ENCODE peak calls at places on chromosomes 4 and X, in ten cellular contexts. One of them, this sample, is unnamed.

GRCh38 chrX:111349098-111349497 is 62.9 kb downstream of the DCX start:
- DNase-seq in SK-N-SH: no peak
- DNase-seq in transverse colon: no peak
- DNase-seq in HepG2: no peak
- DNase-seq in prostate gland: no peak
- DNase-seq in HCT116: no peak
- DNase-seq in breast epithelium: no peak
- DNase-seq in GM23338: no peak
- DNase-seq in K562: no peak
- DNase-seq in Panc1: no peak
- DNase-seq in this sample: no peak

GRCh38 chr4:170589597-170590191 is 499.9 kb upstream of the AADAT start:
- DNase-seq in SK-N-SH: peak; percentile 41
- DNase-seq in transverse colon: no peak
- DNase-seq in HepG2: peak; percentile 36
- DNase-seq in prostate gland: no peak
- DNase-seq in HCT116: peak; percentile 51
- DNase-seq in breast epithelium: no peak
- DNase-seq in GM23338: peak; percentile 63
- DNase-seq in K562: no peak
- DNase-seq in Panc1: peak; percentile 8
- DNase-seq in this sample: no peak

GRCh38 chr4:184955116-184955515 is 63.2 kb upstream of the HELT start:
- DNase-seq in SK-N-SH: no peak
- DNase-seq in transverse colon: no peak
- DNase-seq in HepG2: no peak
- DNase-seq in prostate gland: no peak
- DNase-seq in HCT116: no peak
- DNase-seq in breast epithelium: no peak
- DNase-seq in GM23338: no peak
- DNase-seq in K562: no peak
- DNase-seq in Panc1: no peak
- DNase-seq in this sample: no peak

GRCh38 chr4:151644625-151645024 is 116.2 kb downstream of the GATB start:
- DNase-seq in SK-N-SH: peak; percentile 57
- DNase-seq in transverse colon: no peak
- DNase-seq in HepG2: peak; percentile 44
- DNase-seq in prostate gland: no peak
- DNase-seq in HCT116: peak; percentile 10
- DNase-seq in breast epithelium: no peak
- DNase-seq in GM23338: peak; percentile 81
- DNase-seq in K562: peak; percentile 53
- DNase-seq in Panc1: no peak
- DNase-seq in this sample: no peak

GRCh38 chrX:10078266-10078665 is 78.5 kb upstream of the CLCN4 start:
- DNase-seq in SK-N-SH: no peak
- DNase-seq in transverse colon: no peak
- DNase-seq in HepG2: no peak
- DNase-seq in prostate gland: no peak
- DNase-seq in HCT116: no peak
- DNase-seq in breast epithelium: no peak
- DNase-seq in GM23338: no peak
- DNase-seq in K562: no peak
- DNase-seq in Panc1: no peak
- DNase-seq in this sample: no peak

GRCh38 chr4:141078871-141079270 is 54.4 kb downstream of the RNF150 start:
- DNase-seq in SK-N-SH: no peak
- DNase-seq in transverse colon: no peak
- DNase-seq in HepG2: no peak
- DNase-seq in prostate gland: no peak
- DNase-seq in HCT116: no peak
- DNase-seq in breast epithelium: no peak
- DNase-seq in GM23338: no peak
- DNase-seq in K562: no peak
- DNase-seq in Panc1: no peak
- DNase-seq in this sample: no peak

GRCh38 chr4:76002176-76002575 is 5.1 kb downstream of the CXCL9 start:
- DNase-seq in SK-N-SH: no peak
- DNase-seq in transverse colon: no peak
- DNase-seq in HepG2: no peak
- DNase-seq in prostate gland: no peak
- DNase-seq in HCT116: no peak
- DNase-seq in breast epithelium: no peak
- DNase-seq in GM23338: no peak
- DNase-seq in K562: peak; percentile 42
- DNase-seq in Panc1: no peak
- DNase-seq in this sample: no peak

GRCh38 chrX:22577181-22577580 is 304.5 kb downstream of the CBLL2 start:
- DNase-seq in SK-N-SH: no peak
- DNase-seq in transverse colon: no peak
- DNase-seq in HepG2: no peak
- DNase-seq in prostate gland: no peak
- DNase-seq in HCT116: no peak
- DNase-seq in breast epithelium: no peak
- DNase-seq in GM23338: no peak
- DNase-seq in K562: no peak
- DNase-seq in Panc1: peak; percentile 25
- DNase-seq in this sample: no peak

GRCh38 chr4:182227611-182228010 is 15.6 kb upstream of the TENM3 start:
- DNase-seq in SK-N-SH: no peak
- DNase-seq in transverse colon: no peak
- DNase-seq in HepG2: no peak
- DNase-seq in prostate gland: no peak
- DNase-seq in HCT116: no peak
- DNase-seq in breast epithelium: no peak
- DNase-seq in GM23338: no peak
- DNase-seq in K562: no peak
- DNase-seq in Panc1: no peak
- DNase-seq in this sample: no peak

GRCh38 chrX:125205084-125205917 is 114.4 kb upstream of the TEX13C start:
- DNase-seq in SK-N-SH: peak; percentile 33
- DNase-seq in transverse colon: peak; percentile 12
- DNase-seq in HepG2: no peak
- DNase-seq in prostate gland: peak; percentile 16
- DNase-seq in HCT116: no peak
- DNase-seq in breast epithelium: peak; percentile 23
- DNase-seq in GM23338: peak; percentile 78
- DNase-seq in K562: peak; percentile 10
- DNase-seq in Panc1: no peak
- DNase-seq in this sample: no peak

GRCh38 chrX:50700921-50701320 is 113.1 kb downstream of the SHROOM4 start:
- DNase-seq in SK-N-SH: no peak
- DNase-seq in transverse colon: no peak
- DNase-seq in HepG2: no peak
- DNase-seq in prostate gland: no peak
- DNase-seq in HCT116: no peak
- DNase-seq in breast epithelium: no peak
- DNase-seq in GM23338: peak; percentile 28
- DNase-seq in K562: no peak
- DNase-seq in Panc1: no peak
- DNase-seq in this sample: no peak

GRCh38 chrX:154815274-154815818 is 10.1 kb upstream of the MPP1 start:
- DNase-seq in SK-N-SH: no peak
- DNase-seq in transverse colon: no peak
- DNase-seq in HepG2: no peak
- DNase-seq in prostate gland: no peak
- DNase-seq in HCT116: no peak
- DNase-seq in breast epithelium: no peak
- DNase-seq in GM23338: no peak
- DNase-seq in K562: peak; percentile 36
- DNase-seq in Panc1: no peak
- DNase-seq in this sample: no peak

GRCh38 chr4:6986067-6986780 is 56.9 kb upstream of the TADA2B start:
- DNase-seq in SK-N-SH: peak; percentile 67
- DNase-seq in transverse colon: no peak
- DNase-seq in HepG2: no peak
- DNase-seq in prostate gland: peak; percentile 50
- DNase-seq in HCT116: no peak
- DNase-seq in breast epithelium: peak; percentile 43
- DNase-seq in GM23338: peak; percentile 44
- DNase-seq in K562: peak; percentile 63
- DNase-seq in Panc1: no peak
- DNase-seq in this sample: peak; percentile 69

DNA sequence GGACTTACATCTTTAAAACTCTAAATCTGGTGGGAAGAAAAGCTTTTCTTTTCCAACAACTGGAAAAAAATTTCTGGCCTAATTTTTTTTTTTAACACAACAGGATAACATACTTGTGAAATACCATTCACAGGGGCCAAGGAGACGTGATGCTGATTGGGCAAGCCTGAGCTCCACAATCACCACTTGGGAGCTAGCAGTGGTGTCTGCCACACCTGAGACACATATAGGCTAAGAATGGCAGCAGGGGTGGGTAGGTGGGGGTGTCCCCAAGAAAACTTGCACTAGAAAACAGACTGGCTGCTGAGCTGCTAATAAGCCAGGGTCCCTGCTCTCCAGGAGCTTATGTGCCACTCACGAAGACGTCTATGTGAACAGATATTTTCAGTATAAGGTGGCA is 5.6 kb upstream of the PKD2 start:
- DNase-seq in SK-N-SH: no peak
- DNase-seq in transverse colon: no peak
- DNase-seq in HepG2: no peak
- DNase-seq in prostate gland: no peak
- DNase-seq in HCT116: no peak
- DNase-seq in breast epithelium: no peak
- DNase-seq in GM23338: no peak
- DNase-seq in K562: no peak
- DNase-seq in Panc1: no peak
- DNase-seq in this sample: no peak
- H3K27ac ChIP-seq in SK-N-SH: no peak overlapping the region
- H3K27ac ChIP-seq in transverse colon: no peak overlapping the region
- H3K27ac ChIP-seq in HepG2: no peak overlapping the region
- H3K27ac ChIP-seq in prostate gland: no peak overlapping the region
- H3K27ac ChIP-seq in HCT116: no peak overlapping the region
- H3K27ac ChIP-seq in breast epithelium: peak overlapping the region; percentile 36
- H3K27ac ChIP-seq in GM23338: no peak overlapping the region
- H3K27ac ChIP-seq in K562: no peak overlapping the region
- H3K27ac ChIP-seq in Panc1: no peak overlapping the region
- H3K27ac ChIP-seq in this sample: no peak overlapping the region

GRCh38 chrX:12971282-12972003 is 3.5 kb upstream of the TMSB4X start:
- DNase-seq in SK-N-SH: no peak
- DNase-seq in transverse colon: no peak
- DNase-seq in HepG2: no peak
- DNase-seq in prostate gland: no peak
- DNase-seq in HCT116: no peak
- DNase-seq in breast epithelium: no peak
- DNase-seq in GM23338: no peak
- DNase-seq in K562: no peak
- DNase-seq in Panc1: no peak
- DNase-seq in this sample: no peak
- TF ChIP-seq POLR2AphosphoS5 in SK-N-SH: no peak
- TF ChIP-seq POLR2AphosphoS5 in transverse colon: no peak
- TF ChIP-seq POLR2AphosphoS5 in HepG2: no peak
- TF ChIP-seq POLR2AphosphoS5 in prostate gland: no peak
- TF ChIP-seq POLR2AphosphoS5 in HCT116: no peak
- TF ChIP-seq POLR2AphosphoS5 in breast epithelium: peak; percentile 20
- TF ChIP-seq POLR2AphosphoS5 in GM23338: no peak
- TF ChIP-seq POLR2AphosphoS5 in K562: no peak
- TF ChIP-seq POLR2AphosphoS5 in Panc1: peak; percentile 29
- TF ChIP-seq POLR2AphosphoS5 in this sample: peak; percentile 16

GRCh38 chrX:1713296-1713695 is 98.4 kb downstream of the ASMT start:
- DNase-seq in SK-N-SH: no peak
- DNase-seq in transverse colon: no peak
- DNase-seq in HepG2: no peak
- DNase-seq in prostate gland: no peak
- DNase-seq in HCT116: no peak
- DNase-seq in breast epithelium: no peak
- DNase-seq in GM23338: no peak
- DNase-seq in K562: no peak
- DNase-seq in Panc1: no peak
- DNase-seq in this sample: no peak
- H3K27ac ChIP-seq in SK-N-SH: no peak overlapping the region
- H3K27ac ChIP-seq in transverse colon: no peak overlapping the region
- H3K27ac ChIP-seq in HepG2: no peak overlapping the region
- H3K27ac ChIP-seq in prostate gland: no peak overlapping the region
- H3K27ac ChIP-seq in HCT116: no peak overlapping the region
- H3K27ac ChIP-seq in breast epithelium: no peak overlapping the region
- H3K27ac ChIP-seq in GM23338: no peak overlapping the region
- H3K27ac ChIP-seq in K562: no peak overlapping the region
- H3K27ac ChIP-seq in Panc1: no peak overlapping the region
- H3K27ac ChIP-seq in this sample: no peak overlapping the region

GRCh38 chr4:118953276-118953675 is 64.6 kb downstream of the SYNPO2 start:
- DNase-seq in SK-N-SH: no peak
- DNase-seq in transverse colon: no peak
- DNase-seq in HepG2: no peak
- DNase-seq in prostate gland: no peak
- DNase-seq in HCT116: no peak
- DNase-seq in breast epithelium: no peak
- DNase-seq in GM23338: no peak
- DNase-seq in K562: no peak
- DNase-seq in Panc1: no peak
- DNase-seq in this sample: no peak

GRCh38 chr4:118948545-118949144 is 60.0 kb downstream of the SYNPO2 start:
- DNase-seq in SK-N-SH: no peak
- DNase-seq in transverse colon: no peak
- DNase-seq in HepG2: no peak
- DNase-seq in prostate gland: no peak
- DNase-seq in HCT116: no peak
- DNase-seq in breast epithelium: no peak
- DNase-seq in GM23338: peak; percentile 37
- DNase-seq in K562: no peak
- DNase-seq in Panc1: no peak
- DNase-seq in this sample: no peak

GRCh38 chr4:118950224-118950623 is 61.6 kb downstream of the SYNPO2 start:
- DNase-seq in SK-N-SH: no peak
- DNase-seq in transverse colon: no peak
- DNase-seq in HepG2: no peak
- DNase-seq in prostate gland: no peak
- DNase-seq in HCT116: no peak
- DNase-seq in breast epithelium: no peak
- DNase-seq in GM23338: peak; percentile 27
- DNase-seq in K562: no peak
- DNase-seq in Panc1: no peak
- DNase-seq in this sample: no peak

GRCh38 chr4:118954246-118954645 is 65.6 kb downstream of the SYNPO2 start:
- DNase-seq in SK-N-SH: no peak
- DNase-seq in transverse colon: no peak
- DNase-seq in HepG2: no peak
- DNase-seq in prostate gland: no peak
- DNase-seq in HCT116: peak; percentile 15
- DNase-seq in breast epithelium: no peak
- DNase-seq in GM23338: no peak
- DNase-seq in K562: no peak
- DNase-seq in Panc1: no peak
- DNase-seq in this sample: no peak

DNA sequence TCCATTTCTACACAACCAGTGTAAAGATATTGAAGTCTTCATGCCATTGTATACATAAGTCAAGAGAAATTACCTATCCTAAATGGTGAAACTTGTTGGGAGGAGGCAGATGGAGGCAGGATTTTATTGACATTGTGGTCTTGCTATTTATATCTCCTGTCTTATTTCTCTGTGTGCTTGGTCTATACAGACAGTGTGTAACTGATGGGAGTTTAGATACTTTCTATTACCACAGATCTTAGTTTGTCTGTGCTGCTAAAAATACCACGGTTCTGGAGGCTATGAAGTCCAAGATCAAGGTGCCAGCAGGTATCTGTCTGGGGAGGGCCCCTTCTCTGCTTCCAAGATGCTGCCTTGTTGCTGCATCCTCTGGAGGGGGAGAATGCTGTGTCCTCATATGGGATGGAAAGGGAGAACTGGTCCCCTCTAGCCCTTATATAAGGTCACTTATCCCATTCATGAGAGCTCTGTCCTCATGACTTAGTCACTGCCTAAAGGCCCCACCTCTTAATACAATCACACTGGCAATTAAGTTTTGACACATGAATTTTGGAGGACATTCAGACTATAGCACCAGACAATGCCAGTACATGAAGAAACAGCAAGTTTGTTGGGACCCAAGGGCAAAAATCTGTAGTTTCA is 62.4 kb downstream of the SYNPO2 start:
- DNase-seq in SK-N-SH: no peak
- DNase-seq in transverse colon: no peak
- DNase-seq in HepG2: no peak
- DNase-seq in prostate gland: no peak
- DNase-seq in HCT116: no peak
- DNase-seq in breast epithelium: no peak
- DNase-seq in GM23338: no peak
- DNase-seq in K562: no peak
- DNase-seq in Panc1: no peak
- DNase-seq in this sample: no peak
- TF ChIP-seq POLR2AphosphoS5 in SK-N-SH: no peak
- TF ChIP-seq POLR2AphosphoS5 in transverse colon: no peak
- TF ChIP-seq POLR2AphosphoS5 in HepG2: no peak
- TF ChIP-seq POLR2AphosphoS5 in prostate gland: no peak
- TF ChIP-seq POLR2AphosphoS5 in HCT116: no peak
- TF ChIP-seq POLR2AphosphoS5 in breast epithelium: no peak
- TF ChIP-seq POLR2AphosphoS5 in GM23338: no peak
- TF ChIP-seq POLR2AphosphoS5 in K562: no peak
- TF ChIP-seq POLR2AphosphoS5 in Panc1: no peak
- TF ChIP-seq POLR2AphosphoS5 in this sample: no peak

This sample was measured in upper lobe of left lung.